ENCODE peak calls at places on chromosome 3, in five cellular contexts. Y is kidney glomerular epithelial cell; F is activated effector memory CD4-positive, alpha-beta T cell treated with anti-CD3 and anti-CD28 coated beads, Interleukin-2, amount 50 U/mL, for 16 hours; L is naive thymus-derived CD8-positive, alpha-beta T cell; S is stimulated activated CD8-positive, alpha-beta memory T cell treated with anti-CD3 and anti-CD28 coated beads, Interleukin-7, amount 100 ng/mL, for 1 hour. Q is an unnamed sample.

GRCh38 chr3:33750216-33750558 is 32.1 kb upstream of the CLASP2 start:
- DNase-seq in Y (no peak), F (no peak), L (no peak), S (no peak), Q (no peak)

GRCh38 chr3:177005718-177006405 is 191.4 kb downstream of the TBL1XR1 start:
- DNase-seq in Y (no peak), F (no peak), L (no peak), S (no peak), Q (no peak)

GRCh38 chr3:126277629-126278378 is 79.4 kb downstream of the KLF15 start:
- DNase-seq in Y (no peak), F (no peak), L (no peak), S (no peak), Q (no peak)

GRCh38 chr3:32296251-32297204 is 58.0 kb downstream of the CMTM8 start:
- DNase-seq in Y (peak; percentile 35), F (peak; percentile 87), L (peak; percentile 59), S (peak; percentile 31), Q (peak; percentile 32)

GRCh38 chr3:123997543-123997942 is 5.6 kb upstream of the ROPN1 start:
- DNase-seq in Y (no peak), F (no peak), L (no peak), S (no peak), Q (no peak)

GRCh38 chr3:50639055-50639494 is 22.1 kb downstream of the MAPKAPK3 start:
- DNase-seq in Y (peak; percentile 74), F (no peak), L (no peak), S (no peak), Q (no peak)

GRCh38 chr3:155325263-155325835 is 31.9 kb upstream of the STRIT1 start:
- DNase-seq in Y (no peak), F (no peak), L (no peak), S (no peak), Q (no peak)

GRCh38 chr3:177561365-177561764 is 364.1 kb upstream of the TBL1XR1 start:
- DNase-seq in Y (no peak), F (no peak), L (no peak), S (no peak), Q (no peak)